ENCODE peak calls at places on chromosomes 6 and 20, in ten cellular contexts. M is uterus, D is fibroblast of lung, T is neural progenitor cell, U is A549, Z is pancreas, E is HCT116, P is lung, S is cardiac muscle cell, Y is heart left ventricle. L is an unnamed sample.

GRCh38 chr6:16157909-16158308 is 29.0 kb downstream of the MYLIP start:
- DNase-seq in U (no peak), D (no peak), M (peak; percentile 53), P (no peak), E (no peak), Y (peak; percentile 63), T (peak; percentile 72), Z (no peak), S (peak; percentile 83), L (no peak)

GRCh38 chr20:846894-847278 is 13.4 kb downstream of the FAM110A start:
- DNase-seq in D (no peak), Z (no peak), M (no peak), T (no peak), P (no peak), Y (no peak), U (no peak), S (no peak), E (no peak), L (no peak)

GRCh38 chr6:12137480-12137879 is 125.4 kb downstream of the HIVEP1 start:
- DNase-seq in Y (peak; percentile 62), S (no peak), D (peak; percentile 86), Z (peak; percentile 64), P (peak; percentile 44), U (no peak), M (peak; percentile 26), E (no peak), T (no peak), L (no peak)

GRCh38 chr6:100155141-100155540 is 161.1 kb upstream of the MCHR2 start:
- DNase-seq in S (no peak), Z (no peak), E (no peak), M (no peak), U (no peak), Y (no peak), T (no peak), P (no peak), D (no peak), L (no peak)

GRCh38 chr20:23305098-23305497 is 45.5 kb upstream of the NXT1 start:
- DNase-seq in E (no peak), U (no peak), S (no peak), Z (no peak), Y (no peak), P (no peak), D (peak; percentile 58), M (no peak), T (no peak), L (no peak)

GRCh38 chr20:44609511-44610312 is 27.3 kb downstream of the PKIG start:
- DNase-seq in D (peak; percentile 79), U (peak; percentile 95), E (peak; percentile 76), Y (peak; percentile 90), Z (peak; percentile 86), S (peak; percentile 93), P (peak; percentile 90), M (peak; percentile 91), T (peak; percentile 94), L (peak; percentile 97)

GRCh38 chr6:68160348-68160747 is 474.7 kb upstream of the ADGRB3 start:
- DNase-seq in P (no peak), D (no peak), S (no peak), U (no peak), Z (no peak), M (no peak), Y (no peak), T (no peak), E (no peak), L (no peak)

GRCh38 chr20:1418335-1418734 is 25.5 kb upstream of the FKBP1A start:
- DNase-seq in T (no peak), D (no peak), P (no peak), Z (no peak), Y (no peak), M (no peak), E (no peak), U (no peak), S (no peak), L (no peak)

GRCh38 chr6:71181565-71181964 is 107.0 kb upstream of the OGFRL1 start:
- DNase-seq in E (peak; percentile 13), S (peak; percentile 49), P (no peak), Y (no peak), T (peak; percentile 52), U (peak; percentile 33), M (no peak), Z (no peak), D (peak; percentile 52), L (peak; percentile 69)

GRCh38 chr6:106063448-106063850 is 22.7 kb upstream of the PRDM1 start:
- DNase-seq in P (no peak), D (peak; percentile 47), M (no peak), E (no peak), T (no peak), Y (no peak), Z (no peak), U (no peak), S (no peak), L (no peak)

GRCh38 chr6:7893342-7893741 is 17.2 kb downstream of the TXNDC5 start:
- DNase-seq in D (no peak), Z (no peak), E (no peak), S (no peak), T (no peak), M (no peak), Y (no peak), P (no peak), U (no peak), L (no peak)

GRCh38 chr6:23414204-23414501 is 711.9 kb upstream of the NRSN1 start:
- DNase-seq in S (peak; percentile 29), Z (no peak), T (no peak), M (no peak), D (peak; percentile 70), E (no peak), Y (no peak), P (no peak), U (no peak), L (peak; percentile 6)
- TF ChIP-seq CTCF in S (peak; percentile 53), Z (no peak), T (no peak), M (no peak), D (peak; percentile 48), E (no peak), Y (peak; percentile 40), P (no peak), U (no peak), L (no peak)

GRCh38 chr6:111844921-111845320 is 28.3 kb downstream of the FYN start:
- DNase-seq in S (no peak), U (no peak), D (no peak), P (no peak), T (peak; percentile 67), Y (peak; percentile 50), M (no peak), Z (no peak), E (no peak), L (no peak)

GRCh38 chr6:111846511-111847409 is 26.5 kb downstream of the FYN start:
- DNase-seq in U (no peak), Z (no peak), P (no peak), M (no peak), D (no peak), Y (peak; percentile 82), E (no peak), S (no peak), T (no peak), L (no peak)

GRCh38 chr6:111845441-111845871 is 27.8 kb downstream of the FYN start:
- DNase-seq in E (no peak), S (no peak), U (no peak), M (no peak), Z (no peak), P (no peak), T (peak; percentile 39), Y (no peak), D (no peak), L (no peak)

GRCh38 chr6:111844376-111844775 is 28.9 kb downstream of the FYN start:
- DNase-seq in S (peak; percentile 17), U (no peak), D (no peak), P (no peak), E (no peak), Y (no peak), Z (no peak), T (peak; percentile 30), M (no peak), L (no peak)

GRCh38 chr6:111846061-111846460 is 27.2 kb downstream of the FYN start:
- DNase-seq in M (no peak), S (no peak), E (no peak), Y (no peak), D (no peak), T (no peak), U (no peak), Z (no peak), P (no peak), L (no peak)
- H3K4me1 ChIP-seq in M (no peaks in the 10 kb centered on the region), S (peaks cover 64% of the 10 kb centered on the region), E (no peaks in the 10 kb centered on the region), Y (peaks cover 100% of the 10 kb centered on the region), D (peaks cover 6% of the 10 kb centered on the region), T (peaks cover 78% of the 10 kb centered on the region), U (no peaks in the 10 kb centered on the region), Z (no peaks in the 10 kb centered on the region), P (peaks cover 27% of the 10 kb centered on the region), L (peaks cover 21% of the 10 kb centered on the region)

DNA sequence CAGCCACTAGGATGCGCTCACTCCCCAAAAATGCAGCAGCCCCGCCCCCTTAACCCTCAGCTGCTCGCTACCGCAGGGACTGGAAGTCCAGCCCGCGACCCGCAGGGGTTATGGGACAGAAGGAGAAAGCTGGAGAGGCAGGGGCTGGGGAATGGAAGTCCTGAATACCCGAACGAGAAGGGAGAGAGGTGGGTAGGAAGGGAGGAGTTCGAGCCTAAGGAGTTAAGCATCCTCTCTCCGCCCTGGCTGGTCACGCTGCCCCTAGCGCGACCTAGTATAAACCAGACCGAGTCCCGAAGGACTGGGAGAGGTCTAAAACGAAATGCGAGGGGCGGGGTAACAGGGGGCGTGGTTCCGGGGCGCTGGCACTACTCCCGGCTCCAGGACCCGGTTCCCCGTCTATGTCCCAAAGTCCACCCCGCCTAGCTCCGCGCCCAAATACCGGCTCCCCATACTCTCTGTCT is 448 bp upstream of the DDAH2 start:
- DNase-seq in S (peak; percentile 93), U (peak; percentile 80), T (peak; percentile 97), E (peak; percentile 70), Y (peak; percentile 95), M (peak; percentile 96), D (peak; percentile 91), P (peak; percentile 93), Z (peak; percentile 86), L (peak; percentile 94)
- TF ChIP-seq CTCF in S (no peak), U (peak; percentile 68), T (peak; percentile 88), E (no peak), Y (peak; percentile 54), M (peak; percentile 74), D (no peak), P (peak; percentile 37), Z (no peak), L (peak; percentile 75)

GRCh38 chr6:88708197-88708744 is 255.1 kb downstream of the RNGTT start:
- DNase-seq in Z (no peak), U (no peak), P (no peak), T (no peak), S (no peak), M (no peak), E (no peak), Y (no peak), D (no peak), L (no peak)

GRCh38 chr6:88712243-88712936 is 251.0 kb downstream of the RNGTT start:
- DNase-seq in Y (no peak), E (no peak), Z (no peak), S (no peak), T (no peak), U (no peak), D (no peak), M (no peak), P (no peak), L (no peak)

GRCh38 chr6:88705601-88706000 is 257.8 kb downstream of the RNGTT start:
- DNase-seq in M (no peak), Y (no peak), D (no peak), P (no peak), Z (no peak), T (no peak), U (no peak), S (no peak), E (no peak), L (no peak)

GRCh38 chr6:88704980-88705379 is 258.4 kb downstream of the RNGTT start:
- DNase-seq in P (no peak), E (no peak), D (no peak), Z (no peak), T (no peak), Y (no peak), U (no peak), M (no peak), S (no peak), L (no peak)

GRCh38 chr6:88709819-88710246 is 253.6 kb downstream of the RNGTT start:
- DNase-seq in U (no peak), T (no peak), Z (no peak), M (no peak), S (no peak), P (no peak), Y (no peak), D (no peak), E (no peak), L (no peak)
- H3K4me1 ChIP-seq in U (no peaks in the 10 kb centered on the region), T (no peaks in the 10 kb centered on the region), Z (no peaks in the 10 kb centered on the region), M (no peaks in the 10 kb centered on the region), S (no peaks in the 10 kb centered on the region), P (no peaks in the 10 kb centered on the region), Y (peaks cover 6% of the 10 kb centered on the region), D (no peaks in the 10 kb centered on the region), E (no peaks in the 10 kb centered on the region), L (no peaks in the 10 kb centered on the region)